ENCODE peak calls at places on chromosomes 7 and 10, in nine cellular contexts. D, S, V, G, A, C, N, Y and I are unnamed samples. For H3K27me3, the result is how much of the 10 kb centered on the place peaks cover.

GRCh38 chr10:86900955-86901354 is 56.5 kb downstream of the MMRN2 start:
- DNase-seq in Y (no peak), S (no peak), C (peak), D (peak), V (no peak), N (no peak), G (no peak), A (peak), I (no peak)

GRCh38 chr7:70052691-70053090 is 454.4 kb downstream of the AUTS2 start:
- DNase-seq in C (no peak), A (no peak), N (no peak), G (no peak), D (no peak), Y (no peak), S (no peak), V (no peak), I (no peak)

GRCh38 chr10:78513330-78513729 is 479.7 kb downstream of the RPS24 start:
- DNase-seq in C (peak), G (peak), D (no peak), A (no peak), S (peak), V (no peak), N (no peak), Y (peak), I (no peak)

GRCh38 chr10:99852481-99853213 is 70.2 kb downstream of the ABCC2 start:
- DNase-seq in N (no peak), A (no peak), G (no peak), C (no peak), V (no peak), D (no peak), Y (no peak), S (no peak), I (no peak)

GRCh38 chr7:16071246-16071857 is 350.0 kb downstream of the CRPPA start:
- DNase-seq in G (no peak), V (no peak), Y (peak), C (no peak), N (no peak), A (peak), S (peak), D (no peak), I (peak)

GRCh38 chr7:151392426-151392825 is 17.4 kb downstream of the WDR86 start:
- DNase-seq in C (no peak), Y (no peak), G (no peak), V (no peak), A (no peak), S (no peak), D (no peak), N (no peak), I (no peak)

GRCh38 chr10:133163889-133164815 is 4.1 kb downstream of the KNDC1 start:
- DNase-seq in V (no peak), A (no peak), D (no peak), S (no peak), Y (no peak), G (no peak), N (no peak), C (no peak), I (no peak)

GRCh38 chr10:930415-931325 is 835 bp downstream of the LARP4B start:
- DNase-seq in V (peak), G (no peak), N (peak), A (peak), D (peak), Y (peak), C (peak), S (peak), I (no peak)

GRCh38 chr10:3295501-3296005 is 123.0 kb upstream of the PITRM1 start:
- DNase-seq in S (peak), D (no peak), A (no peak), C (no peak), N (no peak), G (no peak), V (no peak), Y (no peak), I (no peak)

GRCh38 chr10:15997313-15997712 is 137.0 kb upstream of the MINDY3 start:
- DNase-seq in Y (no peak), C (no peak), N (no peak), S (no peak), A (no peak), G (no peak), D (no peak), V (no peak), I (no peak)

DNA sequence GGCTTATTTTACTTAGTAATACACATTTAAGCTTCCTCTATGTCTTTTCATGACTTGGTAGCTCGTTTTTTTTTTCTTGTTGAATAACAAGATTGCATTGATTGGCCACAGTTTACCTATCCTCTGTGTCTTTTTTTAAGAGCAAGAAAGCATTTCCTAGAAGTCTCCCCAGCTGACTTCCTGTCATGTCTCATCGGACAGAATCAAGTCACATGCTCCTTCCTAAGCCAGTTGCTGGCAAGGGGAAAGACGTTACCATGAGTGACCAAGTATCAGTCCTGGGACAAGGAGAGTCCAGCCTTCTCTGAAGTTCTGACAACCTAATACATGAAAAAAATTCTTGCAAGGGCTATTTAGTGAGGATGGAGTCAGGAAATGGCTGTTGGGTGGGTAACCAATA is 24.9 kb upstream of the SFRP5 start:
- DNase-seq in A (no peak), C (no peak), G (no peak), N (no peak), S (no peak), D (no peak), Y (no peak), V (no peak), I (no peak)
- H3K27me3 ChIP-seq in A (half or more), C (under half), G (under half), N (under half), S (under half), D (under half), Y (under half), V (under half), I (under half)

GRCh38 chr7:1667566-1668485 is 2.3 kb upstream of the ELFN1 start:
- DNase-seq in A (no peak), S (no peak), Y (no peak), V (no peak), C (no peak), D (no peak), G (no peak), N (peak), I (no peak)

GRCh38 chr7:1669486-1669951 is 558 bp upstream of the ELFN1 start:
- DNase-seq in G (no peak), N (peak), Y (no peak), V (no peak), A (no peak), S (no peak), C (no peak), D (no peak), I (no peak)

GRCh38 chr7:1668486-1668931 is 1.6 kb upstream of the ELFN1 start:
- DNase-seq in Y (no peak), N (peak), C (no peak), S (no peak), A (peak), V (no peak), G (no peak), D (peak), I (no peak)

GRCh38 chr7:1669954-1670893 is at the start of gene ELFN1:
- DNase-seq in Y (no peak), C (no peak), G (no peak), A (no peak), S (no peak), D (no peak), N (peak), V (no peak), I (no peak)

GRCh38 chr7:1668932-1669485 is 1.1 kb upstream of the ELFN1 start:
- DNase-seq in D (no peak), N (peak), V (no peak), G (no peak), S (no peak), C (no peak), Y (no peak), A (peak), I (no peak)
- H3K27me3 ChIP-seq in D (half or more), N (half or more), V (under half), G (half or more), S (half or more), C (half or more), Y (half or more), A (half or more), I (under half)

DNA sequence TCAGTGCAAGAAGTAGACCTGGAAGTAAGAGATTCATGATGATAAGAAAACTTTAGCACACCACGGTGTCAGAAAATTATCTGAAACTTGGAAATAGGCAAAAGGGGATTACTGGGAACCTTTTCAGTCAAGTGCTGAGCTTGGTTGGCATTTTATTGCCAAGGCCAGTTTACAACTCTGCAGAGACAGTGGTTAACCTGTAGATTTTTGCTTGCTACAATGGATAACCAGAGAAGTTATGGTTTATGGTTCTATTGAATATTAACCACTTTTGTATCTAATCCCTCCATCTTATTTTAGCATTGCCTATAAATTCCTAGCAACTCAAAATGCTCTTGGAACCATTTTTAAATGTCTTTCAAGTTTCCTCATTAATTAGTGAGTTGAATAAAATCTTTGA is 13.3 kb upstream of the GRM8 start:
- DNase-seq in A (no peak), N (no peak), C (no peak), V (no peak), D (no peak), S (no peak), G (no peak), Y (no peak), I (no peak)
- H3K27me3 ChIP-seq in A (under half), N (under half), C (under half), V (under half), D (half or more), S (half or more), G (under half), Y (half or more), I (under half)

GRCh38 chr10:34744590-34744989 is 70.5 kb downstream of the PARD3 start:
- DNase-seq in A (no peak), D (no peak), N (no peak), C (no peak), S (no peak), G (no peak), Y (no peak), V (no peak), I (no peak)
- H3K27me3 ChIP-seq in A (under half), D (under half), N (under half), C (under half), S (under half), G (under half), Y (under half), V (under half), I (under half)

GRCh38 chr7:87456247-87456646 is 19.2 kb downstream of the ABCB4 start:
- DNase-seq in S (no peak), V (no peak), G (no peak), Y (no peak), A (no peak), N (no peak), D (no peak), C (no peak), I (no peak)

GRCh38 chr7:87450706-87451105 is 24.8 kb downstream of the ABCB4 start:
- DNase-seq in S (no peak), V (no peak), N (no peak), G (no peak), C (no peak), A (no peak), D (no peak), Y (no peak), I (no peak)

GRCh38 chr7:87448427-87448826 is 27.1 kb downstream of the ABCB4 start:
- DNase-seq in V (no peak), S (no peak), Y (no peak), N (no peak), G (peak), A (no peak), D (no peak), C (no peak), I (no peak)

GRCh38 chr7:87451187-87451586 is 24.3 kb downstream of the ABCB4 start:
- DNase-seq in A (no peak), Y (no peak), N (no peak), D (no peak), G (no peak), V (no peak), S (no peak), C (no peak), I (no peak)

GRCh38 chr7:87452279-87452678 is 23.2 kb downstream of the ABCB4 start:
- DNase-seq in S (no peak), G (no peak), D (no peak), V (no peak), A (no peak), C (no peak), Y (no peak), N (no peak), I (no peak)
- H3K27me3 ChIP-seq in S (under half), G (under half), D (under half), V (under half), A (under half), C (under half), Y (under half), N (under half), I (under half)

GRCh38 chr7:155470186-155470487 is 12.2 kb downstream of the EN2 start:
- DNase-seq in A (no peak), S (no peak), D (no peak), C (no peak), G (no peak), N (no peak), Y (no peak), V (no peak), I (no peak)
- H3K27me3 ChIP-seq in A (half or more), S (half or more), D (half or more), C (half or more), G (half or more), N (half or more), Y (half or more), V (under half), I (half or more)

GRCh38 chr10:123146013-123146891 is 1.7 kb upstream of the HMX2 start:
- DNase-seq in N (no peak), G (no peak), A (no peak), D (no peak), V (no peak), S (no peak), C (no peak), Y (no peak), I (no peak)

GRCh38 chr10:123146892-123147634 is 873 bp upstream of the HMX2 start:
- DNase-seq in D (no peak), A (no peak), V (no peak), C (no peak), G (no peak), N (no peak), S (no peak), Y (no peak), I (no peak)

GRCh38 chr10:123144697-123145541 is 3.0 kb upstream of the HMX2 start:
- DNase-seq in D (no peak), G (no peak), S (peak), Y (no peak), N (no peak), V (no peak), A (no peak), C (no peak), I (no peak)

GRCh38 chr10:123143825-123144168 is 4.1 kb upstream of the HMX2 start:
- DNase-seq in V (no peak), S (no peak), C (no peak), G (no peak), N (no peak), A (no peak), Y (no peak), D (no peak), I (no peak)

DNA sequence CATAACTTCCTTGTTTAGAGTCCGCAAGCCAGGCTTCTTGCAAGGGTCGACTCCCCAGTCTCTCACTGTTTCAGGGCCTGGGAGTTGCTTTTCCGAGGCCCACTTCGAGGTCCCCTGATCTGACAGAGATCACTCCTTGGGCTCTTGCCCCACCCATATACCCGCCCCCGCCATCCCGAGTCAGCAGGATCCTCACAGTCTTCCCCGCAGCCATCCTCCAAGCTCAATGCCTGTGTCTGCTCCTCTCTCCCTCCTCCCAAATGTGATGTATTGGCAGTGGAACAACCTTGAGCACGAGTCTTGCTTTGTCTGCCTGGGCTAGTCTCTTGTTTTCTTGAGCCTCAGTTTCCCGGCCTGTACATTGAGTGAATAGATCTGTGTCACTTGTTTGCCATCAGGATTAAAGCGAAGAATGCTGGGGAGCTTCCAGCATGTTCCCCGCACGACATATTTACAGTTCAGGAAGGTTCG is 2.4 kb upstream of the HMX2 start:
- DNase-seq in Y (no peak), A (no peak), S (no peak), N (no peak), D (no peak), V (no peak), G (no peak), C (no peak), I (no peak)
- H3K27me3 ChIP-seq in Y (under half), A (half or more), S (under half), N (half or more), D (half or more), V (under half), G (half or more), C (half or more), I (half or more)